ENCODE peak calls at places on chromosomes 7 and 10, in four cellular contexts. Q is WTC11, N is H1, Y is SK-N-SH. A is an unnamed sample.

GRCh38 chr7:142308918-142309317 is 51.1 kb upstream of the PRSS58 start:
- DNase-seq in Q (no peak), N (no peak), Y (no peak), A (no peak)

GRCh38 chr10:100303724-100304319 is 17.3 kb upstream of the BLOC1S2 start:
- DNase-seq in Q (no peak), N (no peak), Y (peak), A (peak)

GRCh38 chr10:24762966-24763623 is 39.4 kb upstream of the ARHGAP21 start:
- DNase-seq in Q (no peak), N (peak), Y (no peak), A (no peak)

GRCh38 chr10:12605580-12606405 is 256.4 kb downstream of the CAMK1D start:
- DNase-seq in Q (no peak), N (no peak), Y (no peak), A (no peak)

GRCh38 chr10:77993612-77994011 is 35.7 kb downstream of the POLR3A start:
- DNase-seq in Q (no peak), N (no peak), Y (no peak), A (no peak)

GRCh38 chr10:43479275-43479674 is 42.4 kb downstream of the ZNF487 start:
- DNase-seq in Q (no peak), N (no peak), Y (no peak), A (no peak)

GRCh38 chr10:60042262-60042661 is 135.9 kb upstream of the CCDC6 start:
- DNase-seq in Q (no peak), N (no peak), Y (no peak), A (no peak)

GRCh38 chr7:45878457-45879144 is 5.7 kb upstream of the CCDC201 start:
- DNase-seq in Q (no peak), N (no peak), Y (no peak), A (no peak)

GRCh38 chr10:11742779-11743298 is 657 bp downstream of the ECHDC3 start:
- DNase-seq in Q (peak), N (peak), Y (no peak), A (no peak)

GRCh38 chr10:91012502-91012901 is 91.6 kb upstream of the ANKRD1 start:
- DNase-seq in Q (no peak), N (no peak), Y (no peak), A (no peak)

GRCh38 chr10:76336213-76336963 is 905.0 kb downstream of the LRMDA start:
- DNase-seq in Q (no peak), N (no peak), Y (no peak), A (no peak)

GRCh38 chr7:82442492-82443043 is 1.0 kb downstream of the CACNA2D1 start:
- DNase-seq in Q (no peak), N (peak), Y (peak), A (no peak)

GRCh38 chr10:35089641-35090161 is 440 bp downstream of the CUL2 start:
- DNase-seq in Q (no peak), N (no peak), Y (no peak), A (peak)

GRCh38 chr7:70599446-70600190 is 532.3 kb upstream of the GALNT17 start:
- DNase-seq in Q (no peak), N (no peak), Y (no peak), A (no peak)

GRCh38 chr7:128931965-128932861 is 5.5 kb upstream of the IRF5 start:
- DNase-seq in Q (no peak), N (no peak), Y (no peak), A (no peak)

GRCh38 chr7:80134536-80135305 is at the start of gene GNAI1:
- DNase-seq in Q (peak), N (peak), Y (peak), A (no peak)

GRCh38 chr7:30278849-30279505 is 5.4 kb upstream of the ZNRF2 start:
- DNase-seq in Q (no peak), N (no peak), Y (no peak), A (no peak)

GRCh38 chr10:27618036-27618615 is 114.0 kb downstream of the RAB18 start:
- DNase-seq in Q (no peak), N (no peak), Y (no peak), A (no peak)

GRCh38 chr10:23505797-23506465 is 67.1 kb downstream of the OTUD1 start:
- DNase-seq in Q (no peak), N (no peak), Y (no peak), A (no peak)

GRCh38 chr10:130751851-130752250 is 559.7 kb downstream of the TCERG1L start:
- DNase-seq in Q (no peak), N (no peak), Y (no peak), A (no peak)

GRCh38 chr10:27857616-27858015 is 112.0 kb upstream of the MKX start:
- DNase-seq in Q (no peak), N (no peak), Y (no peak), A (no peak)

GRCh38 chr10:101745074-101745690 is 30.7 kb downstream of the FGF8 start:
- DNase-seq in Q (no peak), N (no peak), Y (no peak), A (no peak)

DNA sequence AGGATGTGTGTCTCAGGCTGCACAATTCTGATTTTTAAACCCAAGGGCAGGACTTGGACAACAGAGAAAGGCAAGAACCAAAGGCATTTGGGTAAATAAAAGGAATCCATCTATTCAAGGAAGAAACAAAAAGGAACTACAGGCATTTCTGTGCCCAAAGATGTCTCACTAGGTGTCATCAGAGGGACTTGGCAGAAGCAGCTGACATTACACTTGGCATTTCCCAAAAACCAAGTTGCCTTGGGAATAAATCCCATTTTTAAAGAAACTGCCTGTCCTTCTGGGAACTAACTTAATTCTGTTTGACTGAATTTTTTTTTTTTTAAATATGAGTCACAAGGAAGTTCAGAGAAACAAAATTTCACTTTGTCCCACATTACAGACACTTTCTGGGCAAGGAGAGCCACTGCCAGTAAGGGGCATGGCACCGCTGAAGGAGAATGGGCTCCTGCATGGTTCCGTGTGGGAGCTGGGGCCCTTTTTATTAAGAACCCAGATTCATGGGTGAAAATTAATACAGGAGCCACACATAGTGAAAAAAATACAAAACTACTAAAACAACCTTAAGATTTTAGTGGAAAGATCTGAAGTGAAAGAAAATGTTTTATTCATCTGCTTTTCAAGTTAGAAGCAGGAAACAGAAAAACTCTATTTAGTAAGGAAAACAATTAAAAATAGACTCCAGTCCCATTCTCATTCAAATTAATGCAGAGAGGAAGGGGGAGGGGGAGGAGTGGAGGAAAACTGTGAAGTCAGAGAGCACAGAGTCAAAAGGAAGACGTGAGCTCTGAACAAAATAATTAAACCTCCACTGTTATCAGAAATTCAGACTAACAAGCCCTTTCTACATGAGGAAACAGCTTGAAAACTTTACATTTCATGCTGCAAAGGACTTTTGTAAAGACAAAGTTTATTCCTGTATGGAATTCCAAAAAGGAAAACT is 118.4 kb upstream of the PDLIM1 start:
- DNase-seq in Q (no peak), N (no peak), Y (no peak), A (no peak)
- TF ChIP-seq TEAD4 in Q (no peak), N (no peak), Y (no peak), A (no peak)

DNA sequence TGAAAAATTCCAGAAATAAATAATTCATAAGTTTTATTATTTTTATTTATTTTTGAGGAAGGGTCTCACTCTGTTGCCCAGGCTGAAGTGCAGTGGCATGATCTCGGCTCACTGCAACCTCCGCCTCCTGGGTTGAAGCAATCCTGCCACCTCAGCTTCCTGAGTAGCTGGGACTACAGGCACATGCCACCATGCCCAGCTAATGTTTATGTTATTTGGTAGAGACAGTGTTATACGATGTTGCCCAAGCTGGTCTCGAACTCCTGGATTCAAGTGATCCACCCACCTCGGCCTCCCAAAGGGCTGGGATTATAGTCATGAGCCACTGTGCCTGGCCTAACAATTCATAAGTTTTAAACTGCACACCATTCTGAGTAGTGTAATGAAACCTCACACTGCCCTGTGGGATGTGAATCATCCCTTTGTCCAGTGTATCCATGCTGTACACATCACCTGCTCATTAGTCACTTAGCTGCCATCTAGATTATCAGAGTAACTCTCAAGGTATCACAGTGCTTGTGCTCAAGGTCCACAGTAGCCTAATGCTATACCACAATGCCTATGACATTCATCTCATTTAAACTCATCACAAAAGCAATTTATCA is 17.9 kb downstream of the RTKN2 start:
- DNase-seq in Q (no peak), N (no peak), Y (no peak), A (no peak)
- TF ChIP-seq TEAD4 in Q (no peak), N (no peak), Y (no peak), A (no peak)

GRCh38 chr10:73915206-73915851 is 4.4 kb downstream of the PLAU start:
- DNase-seq in Q (no peak), N (no peak), Y (no peak), A (no peak)
- TF ChIP-seq TEAD4 in Q (no peak), N (no peak), Y (no peak), A (no peak)

DNA sequence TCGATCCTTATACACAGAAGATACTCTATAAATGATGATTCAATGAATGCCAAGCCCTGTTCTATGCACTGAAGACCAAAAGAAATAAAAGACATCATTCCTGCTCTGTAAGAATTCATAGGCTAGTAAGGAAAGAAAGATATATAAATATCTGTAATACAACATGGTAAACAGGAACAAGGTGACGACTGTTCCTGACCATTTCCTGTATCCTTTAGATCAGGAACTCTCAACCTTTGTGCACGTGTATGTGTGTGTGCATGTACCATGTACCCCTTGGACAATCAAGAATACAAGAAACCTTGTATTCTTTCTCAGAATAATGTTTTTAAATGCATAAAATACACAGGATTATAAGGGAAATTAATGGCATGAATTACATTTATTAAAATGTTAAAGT is 7.3 kb upstream of the HK1 start:
- DNase-seq in Q (no peak), N (no peak), Y (no peak), A (no peak)
- TF ChIP-seq TEAD4 in Q (no peak), N (no peak), Y (no peak), A (no peak)

DNA sequence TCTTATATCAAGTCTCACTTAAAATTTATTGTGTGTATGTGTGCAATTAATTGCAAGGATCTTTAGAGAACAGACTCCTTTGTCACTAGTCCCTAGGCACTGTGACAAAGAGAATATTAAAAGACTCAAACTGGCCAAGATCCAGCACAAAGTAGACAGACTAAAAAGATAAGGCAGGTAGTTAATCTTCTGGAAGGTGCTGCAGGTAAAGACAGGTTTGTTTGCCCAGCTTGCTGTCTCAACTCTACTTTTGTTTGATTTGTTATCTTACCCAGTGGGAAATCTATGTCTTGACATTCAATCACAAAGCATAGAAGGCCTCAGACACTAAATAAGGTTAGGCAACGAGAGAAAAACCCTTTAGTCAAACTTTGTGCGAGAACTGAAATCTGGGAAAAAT is 807.9 kb upstream of the LRRN3 start:
- DNase-seq in Q (no peak), N (no peak), Y (no peak), A (no peak)
- TF ChIP-seq TEAD4 in Q (no peak), N (no peak), Y (no peak), A (no peak)

A was measured in K562.